ENCODE peak calls at places on chromosomes 6 and 20, in eight cellular contexts. S, Y, B, P, T, L, W and J are unnamed samples.

GRCh38 chr6:14596410-14596809 is 478.8 kb downstream of the CD83 start:
- DNase-seq in S (no peak), Y (peak), B (peak), P (peak), T (no peak), L (no peak), W (no peak), J (peak)

GRCh38 chr6:45415778-45416518 is 38.2 kb upstream of the SUPT3H start:
- DNase-seq in S (no peak), Y (no peak), B (no peak), P (no peak), T (no peak), L (no peak), W (no peak), J (no peak)

GRCh38 chr20:61352381-61353260 is 100.6 kb downstream of the CDH4 start:
- DNase-seq in S (no peak), Y (no peak), B (no peak), P (no peak), T (no peak), L (no peak), W (no peak), J (no peak)

GRCh38 chr6:165805067-165805525 is 142.1 kb upstream of the PDE10A start:
- DNase-seq in S (no peak), Y (no peak), B (no peak), P (no peak), T (no peak), L (no peak), W (no peak), J (no peak)

GRCh38 chr6:147751232-147751631 is 242.7 kb downstream of the SAMD5 start:
- DNase-seq in S (no peak), Y (no peak), B (no peak), P (no peak), T (no peak), L (no peak), W (no peak), J (no peak)

GRCh38 chr20:39897781-39898466 is 791.1 kb downstream of the MAFB start:
- DNase-seq in S (no peak), Y (no peak), B (no peak), P (no peak), T (no peak), L (no peak), W (no peak), J (no peak)

GRCh38 chr6:21228411-21228810 is 365.1 kb upstream of the SOX4 start:
- DNase-seq in S (no peak), Y (no peak), B (no peak), P (no peak), T (no peak), L (no peak), W (no peak), J (peak)

GRCh38 chr6:166253277-166254229 is 54.6 kb downstream of the PRR18 start:
- DNase-seq in S (peak), Y (no peak), B (no peak), P (no peak), T (no peak), L (peak), W (no peak), J (peak)

GRCh38 chr6:26305097-26305841 is 59.7 kb upstream of the BTN3A2 start:
- DNase-seq in S (peak), Y (peak), B (peak), P (peak), T (no peak), L (peak), W (no peak), J (no peak)

GRCh38 chr20:37053230-37053950 is 42.4 kb downstream of the RBL1 start:
- DNase-seq in S (no peak), Y (no peak), B (no peak), P (peak), T (no peak), L (no peak), W (no peak), J (no peak)

GRCh38 chr6:45002390-45002789 is 325.7 kb upstream of the RUNX2 start:
- DNase-seq in S (no peak), Y (no peak), B (no peak), P (no peak), T (no peak), L (no peak), W (no peak), J (no peak)

GRCh38 chr20:58893355-58894151 is 41.0 kb downstream of the GNAS start:
- DNase-seq in S (peak), Y (no peak), B (no peak), P (no peak), T (no peak), L (no peak), W (no peak), J (no peak)

GRCh38 chr6:18219611-18220010 is 44.7 kb downstream of the DEK start:
- DNase-seq in S (no peak), Y (no peak), B (no peak), P (no peak), T (no peak), L (no peak), W (no peak), J (no peak)

GRCh38 chr20:57787969-57788781 is 78.4 kb upstream of the PMEPA1 start:
- DNase-seq in S (no peak), Y (no peak), B (no peak), P (no peak), T (no peak), L (no peak), W (no peak), J (no peak)

GRCh38 chr20:53072923-53073579 is 100.9 kb downstream of the TSHZ2 start:
- DNase-seq in S (no peak), Y (no peak), B (no peak), P (no peak), T (no peak), L (no peak), W (no peak), J (no peak)

GRCh38 chr6:28742668-28743270 is 181.0 kb downstream of the TRIM27 start:
- DNase-seq in S (no peak), Y (no peak), B (peak), P (peak), T (no peak), L (no peak), W (no peak), J (peak)

DNA sequence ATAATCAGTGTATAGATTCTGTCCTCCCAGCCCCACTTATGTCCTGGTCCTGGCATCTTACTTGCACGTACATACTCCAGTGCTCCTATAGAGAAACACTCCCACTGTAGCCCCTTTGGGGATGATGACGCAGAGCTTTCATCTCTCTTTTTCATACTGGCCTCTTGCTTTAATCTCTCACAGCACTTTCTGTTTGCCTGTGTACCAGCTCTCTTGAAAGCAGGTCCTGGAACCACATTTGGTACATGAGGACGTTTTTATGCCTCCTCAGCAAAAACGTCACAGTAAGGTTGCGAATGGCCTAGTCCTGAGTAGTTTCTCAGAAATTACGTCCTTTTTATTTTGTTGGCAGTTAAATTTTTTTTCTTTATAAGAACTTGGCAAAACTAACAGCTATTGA is 10.8 kb downstream of the L3MBTL3 start:
- DNase-seq in S (peak), Y (no peak), B (no peak), P (no peak), T (no peak), L (no peak), W (no peak), J (no peak)
- H3K27ac ChIP-seq in S (peak), Y (no peak), B (no peak), P (no peak), T (no peak), L (no peak), W (no peak), J (no peak)

GRCh38 chr6:7389162-7389450 is 436 bp downstream of the CAGE1 start:
- DNase-seq in S (no peak), Y (peak), B (no peak), P (peak), T (peak), L (no peak), W (peak), J (peak)
- TF ChIP-seq CTCF in S (no peak), Y (no peak), B (no peak), P (no peak), T (no peak), L (no peak), W (no peak), J (no peak)

GRCh38 chr20:25197870-25198190 is 2.3 kb downstream of the ENTPD6 start:
- DNase-seq in S (no peak), Y (no peak), B (no peak), P (no peak), T (no peak), L (no peak), W (no peak), J (no peak)
- H3K27ac ChIP-seq in S (no peak), Y (no peak), B (no peak), P (no peak), T (no peak), L (peak), W (no peak), J (no peak)

GRCh38 chr6:118675225-118675624 is 23.8 kb upstream of the CEP85L start:
- DNase-seq in S (no peak), Y (no peak), B (no peak), P (no peak), T (no peak), L (no peak), W (no peak), J (no peak)

GRCh38 chr6:118668761-118669411 is 17.5 kb upstream of the CEP85L start:
- DNase-seq in S (no peak), Y (no peak), B (no peak), P (peak), T (peak), L (no peak), W (no peak), J (no peak)

GRCh38 chr6:118669561-118669960 is 18.2 kb upstream of the CEP85L start:
- DNase-seq in S (no peak), Y (no peak), B (no peak), P (no peak), T (no peak), L (no peak), W (no peak), J (no peak)

GRCh38 chr6:118674772-118675171 is 23.4 kb upstream of the CEP85L start:
- DNase-seq in S (no peak), Y (no peak), B (peak), P (no peak), T (no peak), L (no peak), W (no peak), J (no peak)

DNA sequence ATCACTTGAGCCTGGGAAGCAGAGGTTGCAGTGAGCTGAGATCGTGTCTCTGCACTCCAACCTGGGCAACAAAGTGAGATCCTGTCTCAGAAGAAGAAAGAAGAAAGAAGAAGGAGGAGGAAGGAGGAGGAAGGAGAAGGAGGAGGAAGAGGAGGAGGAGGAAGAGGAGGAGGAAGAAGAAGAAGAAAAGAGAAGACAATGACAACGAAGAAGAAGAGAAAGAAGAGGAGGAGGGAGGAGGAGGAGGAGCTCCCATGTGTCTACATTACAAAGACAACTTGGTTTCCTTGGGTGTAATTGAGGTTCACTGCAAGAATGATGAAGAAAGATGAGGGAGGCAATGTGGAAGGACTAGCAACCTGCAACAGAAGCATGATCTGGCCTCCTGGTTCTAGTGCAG is 21.3 kb upstream of the CEP85L start:
- DNase-seq in S (no peak), Y (no peak), B (no peak), P (no peak), T (no peak), L (no peak), W (no peak), J (no peak)
- TF ChIP-seq CTCF in S (no peak), Y (no peak), B (no peak), P (no peak), T (no peak), L (no peak), W (no peak), J (no peak)

GRCh38 chr6:150184850-150185480 is 42.1 kb downstream of the PPP1R14C start:
- DNase-seq in S (no peak), Y (no peak), B (no peak), P (no peak), T (no peak), L (no peak), W (no peak), J (no peak)

GRCh38 chr6:150185697-150186096 is 42.9 kb downstream of the PPP1R14C start:
- DNase-seq in S (no peak), Y (no peak), B (no peak), P (no peak), T (no peak), L (no peak), W (no peak), J (no peak)

GRCh38 chr6:150189176-150189575 is 46.3 kb downstream of the PPP1R14C start:
- DNase-seq in S (no peak), Y (no peak), B (no peak), P (no peak), T (no peak), L (no peak), W (no peak), J (no peak)

GRCh38 chr6:150183966-150184365 is 41.1 kb downstream of the PPP1R14C start:
- DNase-seq in S (no peak), Y (no peak), B (no peak), P (no peak), T (no peak), L (no peak), W (no peak), J (no peak)

GRCh38 chr6:150186129-150186898 is 43.5 kb downstream of the PPP1R14C start:
- DNase-seq in S (no peak), Y (no peak), B (no peak), P (no peak), T (no peak), L (no peak), W (no peak), J (no peak)
- H3K27ac ChIP-seq in S (no peak), Y (no peak), B (no peak), P (no peak), T (no peak), L (no peak), W (no peak), J (peak)

GRCh38 chr6:137845460-137845859 is 21.6 kb upstream of the TNFAIP3 start:
- DNase-seq in S (no peak), Y (no peak), B (no peak), P (no peak), T (no peak), L (no peak), W (no peak), J (no peak)
- TF ChIP-seq CTCF in S (no peak), Y (no peak), B (no peak), P (peak), T (peak), L (no peak), W (no peak), J (no peak)